ENCODE peak calls at places on chromosomes 11 and 22, in six cellular contexts. U is neuronal stem cell, M is mesenchymal stem cell, B is H9, Y is mesendoderm, C is H1. R is an unnamed sample.

GRCh38 chr11:60984616-60985015 is 13.1 kb downstream of the CD6 start:
- DNase-seq in U (no peak), M (no peak), B (no peak), Y (peak; percentile 75), C (no peak), R (no peak)

GRCh38 chr11:14114786-14115185 is 152.3 kb downstream of the SPON1 start:
- DNase-seq in U (no peak), M (no peak), B (no peak), Y (no peak), C (no peak), R (no peak)

GRCh38 chr11:128341767-128342318 is 245.5 kb downstream of the ETS1 start:
- DNase-seq in U (no peak), M (no peak), B (no peak), Y (no peak), C (no peak), R (no peak)

GRCh38 chr22:17083811-17084540 is 824 bp upstream of the IL17RA start:
- DNase-seq in U (no peak), M (no peak), B (no peak), Y (no peak), C (no peak), R (no peak)

GRCh38 chr11:130177782-130178181 is 18.2 kb downstream of the ST14 start:
- DNase-seq in U (no peak), M (no peak), B (no peak), Y (no peak), C (no peak), R (no peak)

GRCh38 chr22:40247976-40248375 is 70.3 kb downstream of the TNRC6B start:
- DNase-seq in U (no peak), M (no peak), B (no peak), Y (no peak), C (no peak), R (no peak)

GRCh38 chr11:110710520-110711381 is 1.5 kb downstream of the ARHGAP20 start:
- DNase-seq in U (no peak), M (peak; percentile 23), B (peak; percentile 44), Y (peak; percentile 26), C (peak; percentile 54), R (peak; percentile 51)

GRCh38 chr11:66331542-66332370 is 4.5 kb downstream of the RIN1 start:
- DNase-seq in U (no peak), M (no peak), B (no peak), Y (no peak), C (no peak), R (no peak)

GRCh38 chr11:122101625-122102291 is 14.3 kb downstream of the BLID start:
- DNase-seq in U (peak; percentile 65), M (peak; percentile 89), B (peak; percentile 85), Y (peak; percentile 92), C (peak; percentile 63), R (peak; percentile 85)

GRCh38 chr11:130513132-130513531 is 64.7 kb downstream of the ADAMTS15 start:
- DNase-seq in U (no peak), M (peak; percentile 29), B (no peak), Y (no peak), C (no peak), R (no peak)

GRCh38 chr22:31449521-31449920 is 40.1 kb downstream of the EIF4ENIF1 start:
- DNase-seq in U (no peak), M (no peak), B (no peak), Y (no peak), C (no peak), R (no peak)

GRCh38 chr11:117232022-117232878 is at the start of the genes PCSK7 and RNF214:
- DNase-seq in U (peak; percentile 88), M (peak; percentile 76), B (peak; percentile 82), Y (peak; percentile 86), C (peak; percentile 88), R (peak; percentile 61)
- H2BK5ac ChIP-seq in U (no peak within 1 kb of the TSS), M (no peak within 1 kb of the TSS), B (no peak within 1 kb of the TSS), Y (peak within 1 kb of the TSS; percentile 87), C (peak within 1 kb of the TSS; percentile 23), R (peak within 1 kb of the TSS; percentile 68)

GRCh38 chr11:113385749-113386148 is 1.8 kb upstream of the ANKK1 start:
- DNase-seq in U (no peak), M (no peak), B (no peak), Y (no peak), C (no peak), R (no peak)

GRCh38 chr11:113389288-113389687 is 1.7 kb downstream of the ANKK1 start:
- DNase-seq in U (no peak), M (no peak), B (no peak), Y (peak; percentile 89), C (no peak), R (no peak)

GRCh38 chr11:113384551-113384950 is 3.0 kb upstream of the ANKK1 start:
- DNase-seq in U (no peak), M (peak; percentile 92), B (peak; percentile 26), Y (peak; percentile 28), C (no peak), R (peak; percentile 96)

GRCh38 chr11:113386866-113387265 is 713 bp upstream of the ANKK1 start:
- DNase-seq in U (no peak), M (no peak), B (no peak), Y (no peak), C (no peak), R (no peak)

DNA sequence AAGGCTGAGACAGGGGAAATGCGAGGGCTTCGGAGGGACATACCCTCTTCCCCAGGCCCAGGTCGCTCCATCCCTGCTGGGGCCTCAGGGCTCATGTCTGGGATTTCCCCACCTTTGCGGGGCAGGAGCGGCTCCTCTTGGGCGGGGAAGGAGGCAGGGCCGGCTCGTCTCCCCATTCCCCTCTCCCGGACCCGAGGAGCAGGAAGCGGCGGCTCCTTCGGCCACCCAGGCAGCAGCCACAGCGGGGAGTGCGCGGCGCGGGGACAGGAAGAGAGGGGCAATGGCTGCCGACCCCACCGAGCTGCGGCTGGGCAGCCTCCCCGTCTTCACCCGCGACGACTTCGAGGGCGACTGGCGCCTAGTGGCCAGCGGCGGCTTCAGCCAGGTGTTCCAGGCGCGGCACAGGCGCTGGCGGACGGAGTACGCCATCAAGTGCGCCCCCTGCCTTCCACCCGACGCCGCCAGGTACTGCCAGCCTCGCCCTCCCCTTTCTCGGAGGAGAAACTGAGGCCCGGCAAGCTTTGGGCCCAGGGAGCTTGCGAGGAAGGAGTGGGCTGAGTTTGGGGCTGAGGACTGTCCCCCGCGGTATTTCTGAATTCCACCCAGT is at the start of gene ANKK1:
- DNase-seq in U (peak; percentile 29), M (no peak), B (peak; percentile 87), Y (peak; percentile 77), C (peak; percentile 86), R (no peak)
- H2BK5ac ChIP-seq in U (no peak within 1 kb of the TSS), M (no peak within 1 kb of the TSS), B (no peak within 1 kb of the TSS), Y (no peak within 1 kb of the TSS), C (peak within 1 kb of the TSS; percentile 32), R (no peak within 1 kb of the TSS)

DNA sequence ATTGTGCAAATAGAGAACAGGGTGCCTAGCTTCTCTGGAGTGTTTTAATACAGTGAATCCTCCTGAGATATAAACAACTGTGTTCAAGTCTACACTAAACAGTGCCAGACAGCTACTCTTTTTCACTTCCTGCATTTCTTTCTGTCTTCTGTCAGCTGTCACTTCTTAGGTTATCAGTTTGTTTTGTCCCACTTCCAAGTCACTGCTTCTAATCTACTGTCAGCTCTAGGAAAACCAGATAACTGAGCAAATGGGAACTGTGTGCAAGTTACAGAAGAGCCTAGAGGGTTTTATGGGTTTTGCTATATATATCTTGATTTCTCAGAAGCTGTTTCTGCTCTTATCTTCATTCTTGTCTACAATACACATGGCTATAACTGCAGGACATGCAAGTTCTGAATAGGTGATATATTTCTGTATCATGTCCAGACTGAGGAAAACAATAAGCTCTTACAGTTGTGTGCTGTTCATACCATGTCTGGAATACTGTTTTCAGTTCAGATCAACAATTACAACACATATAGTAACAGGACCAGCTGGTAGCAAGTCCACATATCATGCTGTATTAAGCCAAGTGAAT is 5.8 kb downstream of the PITPNB start:
- DNase-seq in U (no peak), M (peak; percentile 81), B (no peak), Y (peak; percentile 80), C (no peak), R (peak; percentile 29)
- H2BK5ac ChIP-seq in U (no peak overlapping the region), M (no peak overlapping the region), B (no peak overlapping the region), Y (no peak overlapping the region), C (no peak overlapping the region), R (peak overlapping the region; percentile 73)

GRCh38 chr22:43187171-43188099 is 501 bp upstream of the TTLL12 start:
- DNase-seq in U (peak; percentile 93), M (peak; percentile 89), B (peak; percentile 97), Y (peak; percentile 96), C (peak; percentile 96), R (peak; percentile 92)
- H2BK5ac ChIP-seq in U (no peak overlapping the region), M (no peak overlapping the region), B (no peak overlapping the region), Y (peak overlapping the region; percentile 4), C (no peak overlapping the region), R (peak overlapping the region; percentile 78)

GRCh38 chr11:64925536-64926449 is 1.3 kb downstream of the PPP2R5B start:
- DNase-seq in U (no peak), M (no peak), B (no peak), Y (no peak), C (no peak), R (no peak)

GRCh38 chr11:64923151-64923661 is 1.3 kb upstream of the PPP2R5B start:
- DNase-seq in U (no peak), M (no peak), B (no peak), Y (no peak), C (no peak), R (no peak)

GRCh38 chr11:64924910-64925284 is 408 bp downstream of the PPP2R5B start:
- DNase-seq in U (no peak), M (peak; percentile 34), B (no peak), Y (no peak), C (peak; percentile 61), R (no peak)

GRCh38 chr11:64926689-64927088 is 2.2 kb downstream of the PPP2R5B start:
- DNase-seq in U (no peak), M (no peak), B (no peak), Y (no peak), C (no peak), R (no peak)

DNA sequence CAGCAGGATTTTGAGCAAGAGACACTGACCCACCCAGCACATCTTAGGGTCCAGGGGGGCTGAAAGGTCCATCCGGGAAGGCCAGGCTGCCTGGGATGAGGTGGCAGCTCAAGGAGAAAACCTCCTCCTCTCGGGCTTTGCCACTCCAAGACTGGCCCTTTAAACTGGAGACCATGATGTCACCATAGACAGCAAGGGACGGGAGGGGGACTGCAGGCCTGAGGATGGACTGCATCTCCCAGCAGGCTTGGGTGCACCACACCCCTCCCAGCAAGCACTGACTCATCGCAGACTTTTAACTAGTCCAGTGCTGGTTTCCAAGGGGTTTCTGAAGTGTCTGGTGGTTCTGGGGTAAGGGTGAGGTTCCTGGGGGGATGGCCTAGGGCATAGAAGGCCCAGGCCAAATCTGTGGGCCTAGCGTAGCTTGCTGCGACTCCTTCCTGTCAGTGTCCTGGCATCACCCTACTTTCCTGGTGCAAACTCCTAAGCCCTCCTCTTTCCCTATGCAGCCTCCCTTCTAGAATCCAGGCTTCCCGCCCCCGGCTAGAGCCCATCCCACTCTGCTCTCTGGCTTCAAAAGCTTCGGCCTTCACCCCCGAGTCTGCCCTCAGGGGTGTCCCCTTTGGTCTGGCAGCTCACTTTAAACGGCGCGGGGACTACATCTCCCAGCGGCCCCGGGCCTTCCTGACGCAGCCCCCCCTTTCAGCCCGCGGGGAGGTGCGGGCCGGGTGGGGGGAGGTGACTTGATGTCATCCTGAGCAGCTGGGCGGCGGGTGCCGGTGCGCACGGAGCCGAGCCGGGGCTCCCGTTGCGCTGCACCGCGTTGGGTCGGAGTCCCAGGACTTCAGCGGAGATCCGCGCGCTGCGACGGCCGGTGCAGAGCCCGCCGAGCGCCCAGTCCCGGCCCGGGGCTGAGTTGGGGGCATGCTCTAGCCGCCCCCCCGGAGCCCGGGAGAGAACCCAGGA is at the start of gene PPP2R5B:
- DNase-seq in U (peak; percentile 80), M (peak; percentile 97), B (peak; percentile 92), Y (peak; percentile 96), C (peak; percentile 87), R (peak; percentile 94)
- H2BK5ac ChIP-seq in U (peak within 1 kb of the TSS; percentile 71), M (peak within 1 kb of the TSS; percentile 60), B (no peak within 1 kb of the TSS), Y (peak within 1 kb of the TSS; percentile 93), C (peak within 1 kb of the TSS; percentile 92), R (peak within 1 kb of the TSS; percentile 90)

GRCh38 chr22:36330655-36331305 is 57.0 kb downstream of the MYH9 start:
- DNase-seq in U (no peak), M (peak; percentile 85), B (no peak), Y (peak; percentile 92), C (no peak), R (peak; percentile 63)
- H2BK5ac ChIP-seq in U (peak overlapping the region; percentile 3), M (peak overlapping the region; percentile 97), B (peak overlapping the region; percentile 76), Y (peak overlapping the region; percentile 97), C (peak overlapping the region; percentile 98), R (peak overlapping the region; percentile 100)